ENCODE peak calls at places on chromosome 20, in six cellular contexts. I is cardiac muscle cell, F is Kasumi-1, T is ELR, E is MCF 10A, A is fibroblast of mammary gland. B is an unnamed sample.

GRCh38 chr20:58547527-58548475 is 32.6 kb upstream of the APCDD1L start:
- DNase-seq in F (no peak), T (peak), E (no peak), A (no peak), I (no peak), B (no peak)

GRCh38 chr20:49674383-49675352 is 39.0 kb downstream of the B4GALT5 start:
- DNase-seq in F (no peak), A (peak), T (peak), I (peak), E (peak), B (no peak)

GRCh38 chr20:49385471-49385870 is 97.0 kb downstream of the KCNB1 start:
- DNase-seq in I (peak), A (peak), F (peak), E (peak), T (peak), B (no peak)

GRCh38 chr20:52801628-52802006 is 170.5 kb upstream of the TSHZ2 start:
- DNase-seq in F (no peak), T (no peak), E (no peak), I (no peak), A (no peak), B (no peak)

GRCh38 chr20:52379723-52380336 is 188.3 kb upstream of the ZFP64 start:
- DNase-seq in I (peak), E (peak), T (peak), F (peak), A (peak), B (no peak)

GRCh38 chr20:53884859-53885654 is 185.3 kb downstream of the BCAS1 start:
- DNase-seq in T (peak), E (peak), I (no peak), A (no peak), F (no peak), B (no peak)

GRCh38 chr20:15498926-15499325 is 1074.3 kb downstream of the KIF16B start:
- DNase-seq in I (no peak), A (no peak), F (no peak), T (no peak), E (no peak), B (no peak)

GRCh38 chr20:6501061-6501460 is 266.4 kb upstream of the BMP2 start:
- DNase-seq in T (peak), E (peak), A (peak), F (no peak), I (peak), B (no peak)

GRCh38 chr20:20303742-20304141 is 64.2 kb upstream of the INSM1 start:
- DNase-seq in A (no peak), I (no peak), F (no peak), T (no peak), E (no peak), B (no peak)

GRCh38 chr20:59696476-59696875 is 92.1 kb downstream of the PHACTR3 start:
- DNase-seq in I (no peak), T (no peak), E (no peak), F (no peak), A (no peak), B (no peak)

GRCh38 chr20:17845701-17846475 is 122.7 kb downstream of the SNX5 start:
- DNase-seq in E (no peak), I (no peak), F (no peak), A (no peak), T (peak), B (no peak)

GRCh38 chr20:22495789-22496188 is 88.6 kb downstream of the FOXA2 start:
- DNase-seq in E (no peak), F (no peak), T (no peak), A (no peak), I (no peak), B (no peak)

GRCh38 chr20:19849341-19850189 is 91.5 kb downstream of the RIN2 start:
- DNase-seq in F (no peak), I (peak), E (no peak), A (no peak), T (no peak), B (no peak)

GRCh38 chr20:32528291-32528891 is 56.7 kb downstream of the NOL4L start:
- DNase-seq in I (peak), F (peak), T (no peak), A (no peak), E (no peak), B (peak)

GRCh38 chr20:37220796-37221195 is 40.8 kb downstream of the GHRH start:
- DNase-seq in I (peak), A (peak), E (no peak), T (no peak), F (no peak), B (no peak)

GRCh38 chr20:35467339-35468224 is 12.2 kb downstream of the CEP250 start:
- DNase-seq in E (peak), A (peak), T (peak), I (peak), F (no peak), B (no peak)

GRCh38 chr20:22684072-22684762 is 99.8 kb upstream of the FOXA2 start:
- DNase-seq in T (peak), F (peak), I (peak), A (peak), E (peak), B (peak)

GRCh38 chr20:52056203-52057062 is 135.1 kb downstream of the ZFP64 start:
- DNase-seq in F (no peak), A (peak), E (peak), T (peak), I (peak), B (no peak)

GRCh38 chr20:50226093-50226974 is 35.7 kb downstream of the CEBPB start:
- DNase-seq in I (peak), A (peak), T (peak), E (peak), F (no peak), B (no peak)

GRCh38 chr20:11849270-11849920 is 68.3 kb upstream of the BTBD3 start:
- DNase-seq in A (peak), T (no peak), F (no peak), I (peak), E (peak), B (no peak)

GRCh38 chr20:60695223-60695622 is 556.8 kb upstream of the CDH4 start:
- DNase-seq in E (peak), F (no peak), A (peak), T (peak), I (peak), B (no peak)

GRCh38 chr20:51810155-51811039 is 8.1 kb upstream of the SALL4 start:
- DNase-seq in I (no peak), E (no peak), T (no peak), F (no peak), A (no peak), B (no peak)

GRCh38 chr20:20759132-20759531 is 46.7 kb upstream of the RALGAPA2 start:
- DNase-seq in T (no peak), A (no peak), I (no peak), F (no peak), E (no peak), B (no peak)

GRCh38 chr20:35320396-35321126 is 28.3 kb upstream of the FAM83C start:
- DNase-seq in E (peak), A (peak), T (peak), F (no peak), I (no peak), B (no peak)

GRCh38 chr20:46243707-46244628 is 64.3 kb downstream of the CDH22 start:
- DNase-seq in A (peak), T (peak), F (no peak), I (peak), E (no peak), B (no peak)

GRCh38 chr20:24149881-24150307 is 161.3 kb upstream of the GGTLC1 start:
- DNase-seq in F (no peak), I (peak), A (no peak), E (peak), T (peak), B (peak)

GRCh38 chr20:8624616-8625015 is 444.3 kb upstream of the PLCB4 start:
- DNase-seq in E (no peak), A (no peak), T (no peak), I (no peak), F (no peak), B (no peak)

GRCh38 chr20:50415516-50416268 is 94.5 kb upstream of the PTPN1 start:
- DNase-seq in F (no peak), I (peak), E (peak), T (peak), A (peak), B (peak)

GRCh38 chr20:44411757-44412401 is 56.4 kb downstream of the HNF4A start:
- DNase-seq in E (no peak), A (no peak), I (no peak), F (no peak), T (no peak), B (no peak)

GRCh38 chr20:6829510-6830116 is 62.1 kb downstream of the BMP2 start:
- DNase-seq in T (no peak), A (peak), F (peak), E (peak), I (peak), B (peak)